ENCODE peak calls at places on chromosomes 7 and 10, in nine cellular contexts. One of them, this sample, is unnamed.
A peak's percentile ranks its signal among the peaks of the same experiment; 100 is the strongest.

GRCh38 chr10:80468002-80468401 is 13.9 kb downstream of the TSPAN14 start:
- DNase-seq in GM23338: peak; percentile 87
- DNase-seq in sigmoid colon: peak; percentile 80
- DNase-seq in HFF-Myc: no peak
- DNase-seq in brain microvascular endothelial cell: no peak
- DNase-seq in neural progenitor cell: peak; percentile 88
- DNase-seq in transverse colon: peak; percentile 72
- DNase-seq in Caco-2: no peak
- DNase-seq in foreskin fibroblast: no peak
- DNase-seq in this sample: peak; percentile 45

GRCh38 chr7:26863504-26864308 is 684 bp downstream of the SKAP2 start:
- DNase-seq in sigmoid colon: no peak
- DNase-seq in GM23338: peak; percentile 44
- DNase-seq in neural progenitor cell: no peak
- DNase-seq in foreskin fibroblast: peak; percentile 59
- DNase-seq in HFF-Myc: no peak
- DNase-seq in transverse colon: no peak
- DNase-seq in Caco-2: no peak
- DNase-seq in brain microvascular endothelial cell: peak; percentile 6
- DNase-seq in this sample: peak; percentile 38

GRCh38 chr7:73885975-73886798 is 25.2 kb downstream of the TMEM270 start:
- DNase-seq in transverse colon: peak; percentile 45
- DNase-seq in GM23338: peak; percentile 47
- DNase-seq in brain microvascular endothelial cell: peak; percentile 63
- DNase-seq in sigmoid colon: peak; percentile 91
- DNase-seq in neural progenitor cell: peak; percentile 25
- DNase-seq in foreskin fibroblast: peak; percentile 82
- DNase-seq in Caco-2: no peak
- DNase-seq in HFF-Myc: no peak
- DNase-seq in this sample: peak; percentile 61

GRCh38 chr7:106222545-106222944 is 62.2 kb downstream of the NAMPT start:
- DNase-seq in foreskin fibroblast: no peak
- DNase-seq in neural progenitor cell: no peak
- DNase-seq in GM23338: no peak
- DNase-seq in HFF-Myc: no peak
- DNase-seq in sigmoid colon: no peak
- DNase-seq in transverse colon: no peak
- DNase-seq in Caco-2: no peak
- DNase-seq in brain microvascular endothelial cell: no peak
- DNase-seq in this sample: no peak

GRCh38 chr7:10977113-10977512 is 3.4 kb downstream of the PHF14 start:
- DNase-seq in sigmoid colon: no peak
- DNase-seq in transverse colon: no peak
- DNase-seq in Caco-2: no peak
- DNase-seq in brain microvascular endothelial cell: no peak
- DNase-seq in neural progenitor cell: no peak
- DNase-seq in HFF-Myc: no peak
- DNase-seq in foreskin fibroblast: no peak
- DNase-seq in GM23338: no peak
- DNase-seq in this sample: no peak

GRCh38 chr7:155365146-155365874 is 67.6 kb downstream of the INSIG1 start:
- DNase-seq in transverse colon: no peak
- DNase-seq in Caco-2: no peak
- DNase-seq in HFF-Myc: no peak
- DNase-seq in GM23338: no peak
- DNase-seq in neural progenitor cell: no peak
- DNase-seq in sigmoid colon: no peak
- DNase-seq in foreskin fibroblast: no peak
- DNase-seq in brain microvascular endothelial cell: no peak
- DNase-seq in this sample: no peak

GRCh38 chr10:100223879-100224278 is 5.5 kb downstream of the CHUK start:
- DNase-seq in GM23338: no peak
- DNase-seq in foreskin fibroblast: no peak
- DNase-seq in transverse colon: no peak
- DNase-seq in Caco-2: no peak
- DNase-seq in brain microvascular endothelial cell: no peak
- DNase-seq in HFF-Myc: no peak
- DNase-seq in sigmoid colon: no peak
- DNase-seq in neural progenitor cell: no peak
- DNase-seq in this sample: no peak

GRCh38 chr10:96671207-96671890 is 49.0 kb downstream of the PIK3AP1 start:
- DNase-seq in foreskin fibroblast: no peak
- DNase-seq in neural progenitor cell: no peak
- DNase-seq in brain microvascular endothelial cell: no peak
- DNase-seq in sigmoid colon: no peak
- DNase-seq in HFF-Myc: no peak
- DNase-seq in GM23338: no peak
- DNase-seq in transverse colon: no peak
- DNase-seq in Caco-2: no peak
- DNase-seq in this sample: no peak

GRCh38 chr7:19747740-19748339 is 25.6 kb downstream of the TMEM196 start:
- DNase-seq in neural progenitor cell: peak; percentile 67
- DNase-seq in GM23338: peak; percentile 82
- DNase-seq in sigmoid colon: no peak
- DNase-seq in Caco-2: no peak
- DNase-seq in foreskin fibroblast: peak; percentile 58
- DNase-seq in HFF-Myc: no peak
- DNase-seq in brain microvascular endothelial cell: peak; percentile 1
- DNase-seq in transverse colon: no peak
- DNase-seq in this sample: peak; percentile 63

GRCh38 chr10:71980181-71981023 is 16.2 kb downstream of the CHST3 start:
- DNase-seq in HFF-Myc: no peak
- DNase-seq in sigmoid colon: no peak
- DNase-seq in Caco-2: no peak
- DNase-seq in transverse colon: no peak
- DNase-seq in foreskin fibroblast: peak; percentile 38
- DNase-seq in GM23338: no peak
- DNase-seq in brain microvascular endothelial cell: no peak
- DNase-seq in neural progenitor cell: no peak
- DNase-seq in this sample: peak; percentile 72

GRCh38 chr7:23467731-23468720 is 2.3 kb downstream of the IGF2BP3 start:
- DNase-seq in foreskin fibroblast: peak; percentile 90
- DNase-seq in Caco-2: peak; percentile 75
- DNase-seq in brain microvascular endothelial cell: no peak
- DNase-seq in HFF-Myc: no peak
- DNase-seq in GM23338: peak; percentile 81
- DNase-seq in neural progenitor cell: peak; percentile 78
- DNase-seq in transverse colon: peak; percentile 8
- DNase-seq in sigmoid colon: no peak
- DNase-seq in this sample: peak; percentile 74

GRCh38 chr7:127953966-127954365 is 77.3 kb downstream of the LRRC4 start:
- DNase-seq in sigmoid colon: no peak
- DNase-seq in foreskin fibroblast: no peak
- DNase-seq in transverse colon: no peak
- DNase-seq in neural progenitor cell: peak; percentile 28
- DNase-seq in HFF-Myc: no peak
- DNase-seq in brain microvascular endothelial cell: no peak
- DNase-seq in GM23338: no peak
- DNase-seq in Caco-2: no peak
- DNase-seq in this sample: no peak

GRCh38 chr7:128122577-128123290 is 91.5 kb upstream of the LRRC4 start:
- DNase-seq in sigmoid colon: no peak
- DNase-seq in foreskin fibroblast: peak; percentile 28
- DNase-seq in transverse colon: no peak
- DNase-seq in brain microvascular endothelial cell: no peak
- DNase-seq in Caco-2: no peak
- DNase-seq in GM23338: no peak
- DNase-seq in HFF-Myc: no peak
- DNase-seq in neural progenitor cell: no peak
- DNase-seq in this sample: no peak

GRCh38 chr7:29328811-29329210 is 134.2 kb downstream of the CHN2 start:
- DNase-seq in HFF-Myc: no peak
- DNase-seq in transverse colon: no peak
- DNase-seq in GM23338: no peak
- DNase-seq in brain microvascular endothelial cell: no peak
- DNase-seq in foreskin fibroblast: peak; percentile 15
- DNase-seq in sigmoid colon: no peak
- DNase-seq in neural progenitor cell: no peak
- DNase-seq in Caco-2: no peak
- DNase-seq in this sample: no peak

GRCh38 chr7:30745251-30745650 is 6.7 kb upstream of the INMT start:
- DNase-seq in HFF-Myc: no peak
- DNase-seq in brain microvascular endothelial cell: no peak
- DNase-seq in neural progenitor cell: no peak
- DNase-seq in sigmoid colon: no peak
- DNase-seq in transverse colon: no peak
- DNase-seq in foreskin fibroblast: no peak
- DNase-seq in GM23338: no peak
- DNase-seq in Caco-2: no peak
- DNase-seq in this sample: no peak

GRCh38 chr7:26853788-26854393 is 10.5 kb downstream of the SKAP2 start:
- DNase-seq in HFF-Myc: no peak
- DNase-seq in neural progenitor cell: peak; percentile 39
- DNase-seq in transverse colon: no peak
- DNase-seq in GM23338: peak; percentile 28
- DNase-seq in Caco-2: no peak
- DNase-seq in sigmoid colon: no peak
- DNase-seq in brain microvascular endothelial cell: no peak
- DNase-seq in foreskin fibroblast: peak; percentile 70
- DNase-seq in this sample: peak; percentile 63

GRCh38 chr10:18060217-18060616 is 80.0 kb upstream of the CACNB2 start:
- DNase-seq in brain microvascular endothelial cell: no peak
- DNase-seq in sigmoid colon: peak; percentile 87
- DNase-seq in transverse colon: peak; percentile 19
- DNase-seq in neural progenitor cell: no peak
- DNase-seq in HFF-Myc: no peak
- DNase-seq in GM23338: no peak
- DNase-seq in foreskin fibroblast: peak; percentile 11
- DNase-seq in Caco-2: no peak
- DNase-seq in this sample: peak; percentile 16

GRCh38 chr7:34523233-34523918 is 134.6 kb upstream of the NPSR1 start:
- DNase-seq in transverse colon: no peak
- DNase-seq in foreskin fibroblast: no peak
- DNase-seq in Caco-2: no peak
- DNase-seq in sigmoid colon: no peak
- DNase-seq in GM23338: no peak
- DNase-seq in brain microvascular endothelial cell: peak; percentile 65
- DNase-seq in HFF-Myc: no peak
- DNase-seq in neural progenitor cell: no peak
- DNase-seq in this sample: peak; percentile 69

GRCh38 chr10:101625821-101626412 is 37.8 kb downstream of the DPCD start:
- DNase-seq in sigmoid colon: no peak
- DNase-seq in GM23338: no peak
- DNase-seq in Caco-2: no peak
- DNase-seq in foreskin fibroblast: no peak
- DNase-seq in brain microvascular endothelial cell: no peak
- DNase-seq in neural progenitor cell: no peak
- DNase-seq in HFF-Myc: no peak
- DNase-seq in transverse colon: no peak
- DNase-seq in this sample: no peak

GRCh38 chr7:117737882-117738281 is 135.4 kb downstream of the CTTNBP2 start:
- DNase-seq in HFF-Myc: no peak
- DNase-seq in neural progenitor cell: no peak
- DNase-seq in foreskin fibroblast: no peak
- DNase-seq in brain microvascular endothelial cell: no peak
- DNase-seq in GM23338: no peak
- DNase-seq in transverse colon: no peak
- DNase-seq in Caco-2: no peak
- DNase-seq in sigmoid colon: no peak
- DNase-seq in this sample: no peak

GRCh38 chr10:9056521-9056920 is 1002.0 kb downstream of the GATA3 start:
- DNase-seq in brain microvascular endothelial cell: no peak
- DNase-seq in GM23338: no peak
- DNase-seq in neural progenitor cell: no peak
- DNase-seq in foreskin fibroblast: no peak
- DNase-seq in HFF-Myc: no peak
- DNase-seq in transverse colon: no peak
- DNase-seq in Caco-2: no peak
- DNase-seq in sigmoid colon: no peak
- DNase-seq in this sample: no peak

GRCh38 chr10:9051328-9051974 is 997.0 kb downstream of the GATA3 start:
- DNase-seq in transverse colon: no peak
- DNase-seq in GM23338: no peak
- DNase-seq in foreskin fibroblast: peak; percentile 3
- DNase-seq in HFF-Myc: no peak
- DNase-seq in brain microvascular endothelial cell: no peak
- DNase-seq in neural progenitor cell: no peak
- DNase-seq in sigmoid colon: no peak
- DNase-seq in Caco-2: no peak
- DNase-seq in this sample: no peak

GRCh38 chr10:9052767-9053166 is 998.3 kb downstream of the GATA3 start:
- DNase-seq in sigmoid colon: no peak
- DNase-seq in Caco-2: no peak
- DNase-seq in foreskin fibroblast: no peak
- DNase-seq in transverse colon: no peak
- DNase-seq in GM23338: no peak
- DNase-seq in neural progenitor cell: no peak
- DNase-seq in HFF-Myc: no peak
- DNase-seq in brain microvascular endothelial cell: no peak
- DNase-seq in this sample: no peak
- TF ChIP-seq CTCF in sigmoid colon: no peak
- TF ChIP-seq CTCF in Caco-2: no peak
- TF ChIP-seq CTCF in foreskin fibroblast: no peak
- TF ChIP-seq CTCF in transverse colon: no peak
- TF ChIP-seq CTCF in GM23338: no peak
- TF ChIP-seq CTCF in neural progenitor cell: no peak
- TF ChIP-seq CTCF in HFF-Myc: no peak
- TF ChIP-seq CTCF in brain microvascular endothelial cell: no peak
- TF ChIP-seq CTCF in this sample: no peak

GRCh38 chr7:51316666-51317581 is at the start of gene COBL:
- DNase-seq in Caco-2: peak; percentile 79
- DNase-seq in neural progenitor cell: peak; percentile 72
- DNase-seq in GM23338: peak; percentile 86
- DNase-seq in sigmoid colon: peak; percentile 65
- DNase-seq in foreskin fibroblast: no peak
- DNase-seq in transverse colon: peak; percentile 54
- DNase-seq in brain microvascular endothelial cell: no peak
- DNase-seq in HFF-Myc: no peak
- DNase-seq in this sample: no peak
- H3K4me3 ChIP-seq in Caco-2: peak within 1 kb of the TSS; percentile 93
- H3K4me3 ChIP-seq in neural progenitor cell: peak within 1 kb of the TSS; percentile 71
- H3K4me3 ChIP-seq in GM23338: peak within 1 kb of the TSS; percentile 74
- H3K4me3 ChIP-seq in sigmoid colon: peak within 1 kb of the TSS; percentile 60
- H3K4me3 ChIP-seq in foreskin fibroblast: peak within 1 kb of the TSS; percentile 18
- H3K4me3 ChIP-seq in transverse colon: peak within 1 kb of the TSS; percentile 48
- H3K4me3 ChIP-seq in brain microvascular endothelial cell: peak within 1 kb of the TSS; percentile 39
- H3K4me3 ChIP-seq in HFF-Myc: no peak within 1 kb of the TSS
- H3K4me3 ChIP-seq in this sample: peak within 1 kb of the TSS; percentile 27

GRCh38 chr10:37436361-37436760 is 311.0 kb downstream of the ANKRD30A start:
- DNase-seq in brain microvascular endothelial cell: no peak
- DNase-seq in sigmoid colon: no peak
- DNase-seq in GM23338: no peak
- DNase-seq in Caco-2: no peak
- DNase-seq in neural progenitor cell: no peak
- DNase-seq in transverse colon: no peak
- DNase-seq in HFF-Myc: no peak
- DNase-seq in foreskin fibroblast: no peak
- DNase-seq in this sample: no peak

GRCh38 chr10:37434091-37434490 is 308.7 kb downstream of the ANKRD30A start:
- DNase-seq in brain microvascular endothelial cell: no peak
- DNase-seq in Caco-2: no peak
- DNase-seq in transverse colon: no peak
- DNase-seq in HFF-Myc: no peak
- DNase-seq in neural progenitor cell: no peak
- DNase-seq in foreskin fibroblast: no peak
- DNase-seq in GM23338: no peak
- DNase-seq in sigmoid colon: no peak
- DNase-seq in this sample: peak; percentile 36
- TF ChIP-seq CTCF in brain microvascular endothelial cell: no peak
- TF ChIP-seq CTCF in Caco-2: peak; percentile 29
- TF ChIP-seq CTCF in transverse colon: no peak
- TF ChIP-seq CTCF in HFF-Myc: no peak
- TF ChIP-seq CTCF in neural progenitor cell: peak; percentile 40
- TF ChIP-seq CTCF in foreskin fibroblast: no peak
- TF ChIP-seq CTCF in GM23338: no peak
- TF ChIP-seq CTCF in sigmoid colon: no peak
- TF ChIP-seq CTCF in this sample: no peak

GRCh38 chr7:142772051-142772450 is 1.3 kb downstream of the PRSS2 start:
- DNase-seq in HFF-Myc: no peak
- DNase-seq in neural progenitor cell: no peak
- DNase-seq in sigmoid colon: no peak
- DNase-seq in foreskin fibroblast: no peak
- DNase-seq in transverse colon: no peak
- DNase-seq in Caco-2: no peak
- DNase-seq in brain microvascular endothelial cell: no peak
- DNase-seq in GM23338: no peak
- DNase-seq in this sample: no peak
- H3K4me3 ChIP-seq in HFF-Myc: no peak overlapping the region
- H3K4me3 ChIP-seq in neural progenitor cell: no peak overlapping the region
- H3K4me3 ChIP-seq in sigmoid colon: no peak overlapping the region
- H3K4me3 ChIP-seq in foreskin fibroblast: no peak overlapping the region
- H3K4me3 ChIP-seq in transverse colon: no peak overlapping the region
- H3K4me3 ChIP-seq in Caco-2: no peak overlapping the region
- H3K4me3 ChIP-seq in brain microvascular endothelial cell: no peak overlapping the region
- H3K4me3 ChIP-seq in GM23338: no peak overlapping the region
- H3K4me3 ChIP-seq in this sample: no peak overlapping the region

This sample was measured in cardiac fibroblast.